ENCODE peak calls at places on chromosomes 12 and 14, in eight cellular contexts. Y is lower leg skin, M is cardiac fibroblast, J is Panc1, X is esophagus squamous epithelium, W is mammary epithelial cell, A is epithelial cell of esophagus, P is bronchial epithelial cell. C is an unnamed sample.

GRCh38 chr12:83114042-83114441 is 427.3 kb downstream of the TMTC2 start:
- DNase-seq in Y (no peak), M (no peak), J (no peak), X (no peak), W (no peak), A (no peak), P (no peak), C (no peak)

GRCh38 chr12:46253544-46254162 is 15.2 kb downstream of the SLC38A1 start:
- DNase-seq in Y (no peak), M (no peak), J (no peak), X (no peak), W (no peak), A (no peak), P (no peak), C (no peak)

GRCh38 chr14:55430024-55430690 is 10.3 kb downstream of the TBPL2 start:
- DNase-seq in Y (no peak), M (peak), J (no peak), X (no peak), W (peak), A (peak), P (peak), C (no peak)

GRCh38 chr14:68135566-68135965 is 316.0 kb downstream of the RAD51B start:
- DNase-seq in Y (no peak), M (peak), J (no peak), X (no peak), W (no peak), A (peak), P (peak), C (no peak)

GRCh38 chr12:26623136-26623535 is 209.9 kb downstream of the ITPR2 start:
- DNase-seq in Y (no peak), M (peak), J (no peak), X (no peak), W (no peak), A (peak), P (peak), C (no peak)

GRCh38 chr12:52183544-52183910 is 8.3 kb downstream of the KRT80 start:
- DNase-seq in Y (no peak), M (no peak), J (no peak), X (no peak), W (peak), A (peak), P (peak), C (no peak)

GRCh38 chr12:63079791-63080395 is 71.1 kb downstream of the AVPR1A start:
- DNase-seq in Y (no peak), M (peak), J (no peak), X (no peak), W (no peak), A (no peak), P (no peak), C (no peak)

GRCh38 chr12:2453076-2453806 is 341.5 kb upstream of the FKBP4 start:
- DNase-seq in Y (no peak), M (peak), J (no peak), X (no peak), W (no peak), A (no peak), P (no peak), C (no peak)

GRCh38 chr14:71574976-71575375 is 357.3 kb upstream of the RGS6 start:
- DNase-seq in Y (no peak), M (peak), J (peak), X (no peak), W (peak), A (peak), P (peak), C (peak)

GRCh38 chr12:110698171-110698902 is 9.4 kb upstream of the HVCN1 start:
- DNase-seq in Y (peak), M (peak), J (peak), X (no peak), W (peak), A (peak), P (peak), C (no peak)

GRCh38 chr14:62956413-62956812 is 88.8 kb downstream of the KCNH5 start:
- DNase-seq in Y (no peak), M (peak), J (no peak), X (no peak), W (no peak), A (peak), P (peak), C (no peak)

GRCh38 chr14:22893706-22894105 is 10.7 kb downstream of the REM2 start:
- DNase-seq in Y (no peak), M (no peak), J (no peak), X (no peak), W (no peak), A (no peak), P (no peak), C (no peak)

GRCh38 chr12:10331642-10332239 is 24.1 kb downstream of the KLRD1 start:
- DNase-seq in Y (no peak), M (peak), J (peak), X (no peak), W (peak), A (peak), P (peak), C (peak)

GRCh38 chr12:49201595-49202295 is 12.9 kb upstream of the TUBA1A start:
- DNase-seq in Y (peak), M (peak), J (no peak), X (no peak), W (peak), A (peak), P (peak), C (no peak)

GRCh38 chr12:80142640-80143039 is 43.3 kb downstream of the OTOGL start:
- DNase-seq in Y (no peak), M (no peak), J (no peak), X (no peak), W (peak), A (no peak), P (no peak), C (no peak)

GRCh38 chr14:68199465-68200145 is 380.0 kb downstream of the RAD51B start:
- DNase-seq in Y (peak), M (peak), J (no peak), X (no peak), W (no peak), A (peak), P (peak), C (no peak)

GRCh38 chr14:64671591-64671990 is 32.6 kb upstream of the PLEKHG3 start:
- DNase-seq in Y (no peak), M (peak), J (peak), X (no peak), W (peak), A (peak), P (peak), C (no peak)

GRCh38 chr12:1779783-1780182 is 40.6 kb upstream of the LRTM2 start:
- DNase-seq in Y (no peak), M (peak), J (no peak), X (no peak), W (peak), A (no peak), P (no peak), C (no peak)

GRCh38 chr12:95637471-95638155 is 86.3 kb upstream of the USP44 start:
- DNase-seq in Y (no peak), M (peak), J (no peak), X (no peak), W (no peak), A (peak), P (peak), C (peak)

GRCh38 chr14:93207468-93208308 is 632 bp downstream of the UBR7 start:
- DNase-seq in Y (no peak), M (peak), J (peak), X (no peak), W (peak), A (peak), P (peak), C (no peak)

GRCh38 chr14:93201155-93201704 is 5.6 kb downstream of the GON7 start:
- DNase-seq in Y (no peak), M (no peak), J (no peak), X (no peak), W (no peak), A (peak), P (peak), C (no peak)

GRCh38 chr14:93212432-93212831 is 5.4 kb downstream of the UBR7 start:
- DNase-seq in Y (no peak), M (no peak), J (no peak), X (no peak), W (no peak), A (no peak), P (no peak), C (no peak)

DNA sequence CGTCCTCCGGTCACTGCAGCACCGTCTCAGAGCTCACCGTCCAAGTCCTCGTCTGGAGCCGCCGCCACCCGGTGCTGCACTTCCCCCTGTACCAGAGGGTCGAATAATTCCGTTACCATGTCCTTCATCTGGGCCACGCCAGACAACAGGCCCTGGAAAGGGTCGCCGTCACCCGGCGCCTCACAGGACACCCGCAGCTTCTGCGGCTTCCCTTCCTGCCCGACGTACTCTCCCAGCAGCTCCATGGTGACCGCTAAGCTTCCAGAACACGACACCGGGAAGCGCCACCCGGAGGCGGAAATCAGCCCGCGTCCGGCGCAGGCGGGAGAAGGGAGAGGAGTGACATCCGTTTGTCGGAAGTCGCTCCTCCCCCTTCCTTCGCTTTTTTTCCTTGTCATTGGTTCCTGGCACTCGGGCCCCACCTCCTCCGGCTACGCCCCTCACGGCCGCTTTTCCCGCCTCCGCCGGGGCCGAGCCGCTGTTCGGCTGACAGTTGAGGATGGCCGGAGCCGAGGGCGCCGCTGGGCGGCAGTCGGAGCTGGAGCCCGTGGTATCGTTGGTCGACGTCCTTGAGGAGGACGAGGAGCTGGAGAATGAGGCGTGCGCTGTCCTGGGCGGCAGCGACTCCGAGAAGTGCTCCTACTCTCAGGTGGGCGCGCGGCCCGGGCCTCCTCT is at the start of the genes GON7 and UBR7:
- DNase-seq in Y (peak), M (peak), J (peak), X (peak), W (peak), A (peak), P (peak), C (peak)
- TF ChIP-seq CTCF in Y (no peak), M (no peak), J (no peak), X (no peak), W (peak), A (peak), P (peak), C (peak)

GRCh38 chr12:94047781-94048567 is 100.4 kb upstream of the PLXNC1 start:
- DNase-seq in Y (no peak), M (no peak), J (no peak), X (no peak), W (peak), A (peak), P (peak), C (no peak)
- H3K4me3 ChIP-seq in Y (no peak), M (no peak), J (no peak), X (no peak), W (peak), A (no peak), P (no peak), C (no peak)

GRCh38 chr14:100540141-100540925 is 46.9 kb downstream of the BEGAIN start:
- DNase-seq in Y (peak), M (no peak), J (no peak), X (no peak), W (no peak), A (no peak), P (no peak), C (no peak)
- TF ChIP-seq CTCF in Y (no peak), M (peak), J (no peak), X (no peak), W (no peak), A (no peak), P (peak), C (peak)

GRCh38 chr14:61269321-61270083 is 11.6 kb downstream of the TMEM30B start:
- DNase-seq in Y (peak), M (peak), J (peak), X (no peak), W (peak), A (peak), P (peak), C (no peak)
- H3K4me3 ChIP-seq in Y (no peak), M (peak), J (peak), X (peak), W (peak), A (peak), P (peak), C (peak)

DNA sequence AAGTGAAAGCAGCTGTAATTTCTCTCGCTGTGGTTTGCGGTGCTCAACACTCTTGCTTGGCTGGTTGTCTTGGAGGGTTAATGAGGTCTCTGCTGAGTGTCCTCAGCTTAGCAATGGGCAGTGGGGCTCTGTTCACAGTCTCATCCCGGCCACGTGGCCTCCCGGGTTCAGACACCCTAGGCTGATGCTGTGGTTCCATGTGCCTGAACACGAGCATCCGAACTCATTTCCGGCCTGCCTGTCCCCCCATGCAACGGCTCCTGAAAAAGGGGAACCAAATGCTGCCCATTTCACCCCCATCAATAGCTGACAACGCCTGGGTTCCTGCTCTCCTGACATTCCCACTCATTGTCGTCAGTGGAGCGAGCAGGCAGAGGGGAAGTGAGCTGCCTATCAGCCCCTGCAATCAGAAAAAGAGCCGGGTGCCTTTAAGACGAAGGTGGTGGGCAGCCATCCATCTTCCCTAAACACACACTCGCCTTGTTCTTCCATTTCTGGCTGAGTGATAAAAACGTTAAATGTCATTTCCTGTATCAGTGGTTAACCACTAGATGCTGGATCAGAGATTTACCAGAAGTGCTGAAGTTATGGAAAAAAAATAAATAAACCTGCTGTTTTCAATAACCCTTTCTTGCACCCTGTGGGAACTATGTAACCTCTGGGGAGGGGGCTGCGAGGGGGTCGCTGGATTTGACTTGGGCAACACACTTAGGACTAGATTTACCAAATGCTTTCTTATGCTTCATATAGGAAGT is 60.3 kb upstream of the BCL2L14 start:
- DNase-seq in Y (peak), M (peak), J (no peak), X (peak), W (peak), A (no peak), P (no peak), C (no peak)
- TF ChIP-seq CTCF in Y (no peak), M (no peak), J (no peak), X (no peak), W (no peak), A (no peak), P (no peak), C (no peak)

GRCh38 chr14:24215495-24216344 is at the start of gene MDP1:
- DNase-seq in Y (peak), M (peak), J (no peak), X (peak), W (peak), A (peak), P (peak), C (peak)

GRCh38 chr14:24213866-24214652 is 771 bp upstream of the CHMP4A start:
- DNase-seq in Y (peak), M (no peak), J (no peak), X (no peak), W (no peak), A (no peak), P (no peak), C (no peak)

GRCh38 chr14:24219080-24219479 is 3.2 kb upstream of the MDP1 start:
- DNase-seq in Y (peak), M (no peak), J (no peak), X (no peak), W (no peak), A (no peak), P (no peak), C (no peak)

GRCh38 chr14:24212924-24213865 is at the start of gene CHMP4A:
- DNase-seq in Y (peak), M (peak), J (peak), X (peak), W (peak), A (peak), P (peak), C (peak)

DNA sequence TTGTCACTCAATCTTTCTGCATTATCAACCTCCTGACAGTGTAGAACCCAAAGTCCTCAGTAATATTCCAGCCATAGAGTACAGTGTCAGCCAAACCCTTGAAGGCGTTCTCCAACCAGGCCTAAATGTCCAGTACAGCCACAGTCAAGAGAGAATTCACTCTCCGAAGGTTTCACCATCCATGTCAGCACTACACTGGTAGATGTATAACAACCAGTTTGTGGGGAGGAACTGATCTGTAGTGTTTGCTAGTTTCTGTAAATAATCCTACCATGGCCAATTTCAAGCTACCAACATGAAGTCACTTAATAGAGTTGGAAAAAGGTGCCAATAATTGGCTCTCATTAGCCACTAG is 456 bp upstream of the MDP1 start:
- DNase-seq in Y (peak), M (no peak), J (no peak), X (no peak), W (no peak), A (no peak), P (no peak), C (no peak)
- H3K4me3 ChIP-seq in Y (no peak), M (peak), J (peak), X (peak), W (no peak), A (no peak), P (no peak), C (peak)

GRCh38 chr12:57604454-57605307 is at the start of gene DTX3:
- DNase-seq in Y (peak), M (peak), J (no peak), X (no peak), W (no peak), A (no peak), P (no peak), C (no peak)
- TF ChIP-seq CTCF in Y (no peak), M (no peak), J (no peak), X (no peak), W (no peak), A (no peak), P (no peak), C (no peak)

GRCh38 chr12:54413284-54414190 is 5.5 kb downstream of the ITGA5 start:
- DNase-seq in Y (no peak), M (no peak), J (no peak), X (no peak), W (no peak), A (no peak), P (no peak), C (no peak)

GRCh38 chr12:54417712-54418440 is 1.2 kb downstream of the ITGA5 start:
- DNase-seq in Y (no peak), M (no peak), J (no peak), X (no peak), W (no peak), A (no peak), P (no peak), C (no peak)

GRCh38 chr12:54414191-54414525 is 4.9 kb downstream of the ITGA5 start:
- DNase-seq in Y (no peak), M (no peak), J (no peak), X (no peak), W (no peak), A (no peak), P (no peak), C (no peak)

GRCh38 chr12:54416908-54417603 is 2.0 kb downstream of the ITGA5 start:
- DNase-seq in Y (no peak), M (peak), J (no peak), X (no peak), W (no peak), A (no peak), P (no peak), C (no peak)

DNA sequence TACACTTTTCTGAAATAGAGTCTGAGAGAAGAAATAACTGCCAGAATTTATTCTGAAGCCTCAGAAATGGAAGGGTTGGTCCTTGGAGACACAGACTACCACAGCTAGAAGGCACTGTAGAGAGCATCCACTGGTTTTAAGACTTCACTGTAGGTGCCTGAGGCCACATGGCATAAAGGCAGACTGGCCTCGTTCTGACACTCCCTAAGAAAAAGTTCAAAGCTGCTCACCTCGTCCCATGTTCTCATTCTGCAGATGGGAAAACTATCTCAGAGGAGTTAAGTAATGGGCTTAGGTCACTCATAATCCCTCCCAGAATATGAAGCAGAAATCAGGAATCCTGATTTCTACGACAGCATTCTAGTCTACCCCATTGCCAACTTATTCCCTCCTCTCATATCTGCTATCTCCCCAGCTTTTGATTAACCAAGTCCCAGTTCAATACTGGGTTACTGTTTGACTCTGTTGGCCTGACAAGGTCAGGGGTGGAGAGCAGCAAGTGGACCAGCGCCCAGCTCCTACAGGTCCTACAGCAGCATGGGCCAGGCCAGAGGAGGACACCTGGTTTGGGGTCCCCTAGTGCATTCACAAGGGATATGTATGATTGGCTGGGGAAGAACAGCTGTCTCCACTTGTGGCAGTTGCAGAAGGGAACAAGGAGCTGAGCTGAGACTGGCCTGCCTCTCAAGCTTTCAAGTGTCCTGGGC is 3.7 kb downstream of the ITGA5 start:
- DNase-seq in Y (no peak), M (no peak), J (no peak), X (no peak), W (no peak), A (no peak), P (no peak), C (no peak)
- H3K4me3 ChIP-seq in Y (no peak), M (peak), J (no peak), X (peak), W (no peak), A (no peak), P (no peak), C (peak)